ENCODE peak calls at places on chromosomes 11 and 22, in seven cellular contexts. V is K562, Z is mesendoderm, J is lower lobe of right lung, R is BJ, D is pancreas, E is breast epithelium. A is an unnamed sample. For H3K27me3, the result is how much of the 10 kb centered on the place peaks cover.

GRCh38 chr11:8277691-8278090 is 14.0 kb upstream of the LMO1 start:
- DNase-seq in V (no peak), Z (no peak), J (peak), R (no peak), D (no peak), E (no peak), A (no peak)

GRCh38 chr11:35373284-35373933 is 45.9 kb downstream of the SLC1A2 start:
- DNase-seq in V (no peak), Z (no peak), J (no peak), R (no peak), D (peak), E (no peak), A (no peak)

GRCh38 chr11:77064648-77065217 is 2.0 kb upstream of the CAPN5 start:
- DNase-seq in V (no peak), Z (no peak), J (no peak), R (no peak), D (no peak), E (peak), A (no peak)

GRCh38 chr11:46918087-46918751 is at the start of gene LRP4:
- DNase-seq in V (no peak), Z (peak), J (no peak), R (no peak), D (peak), E (no peak), A (peak)

GRCh38 chr11:12318791-12319733 is 58.3 kb upstream of the PARVA start:
- DNase-seq in V (no peak), Z (no peak), J (no peak), R (peak), D (no peak), E (no peak), A (no peak)

GRCh38 chr11:117072517-117073218 is 25.6 kb downstream of the SIK3 start:
- DNase-seq in V (peak), Z (peak), J (no peak), R (peak), D (no peak), E (no peak), A (peak)

GRCh38 chr11:35235944-35236666 is 97.1 kb downstream of the CD44 start:
- DNase-seq in V (no peak), Z (no peak), J (no peak), R (no peak), D (peak), E (peak), A (no peak)

GRCh38 chr11:19598456-19598855 is 114.2 kb upstream of the NAV2 start:
- DNase-seq in V (no peak), Z (no peak), J (no peak), R (no peak), D (no peak), E (no peak), A (no peak)

GRCh38 chr11:118628861-118629549 is 21.6 kb downstream of the PHLDB1 start:
- DNase-seq in V (no peak), Z (no peak), J (no peak), R (no peak), D (no peak), E (no peak), A (no peak)

GRCh38 chr11:70846781-70847400 is 405.5 kb downstream of the SHANK2 start:
- DNase-seq in V (no peak), Z (no peak), J (no peak), R (no peak), D (no peak), E (no peak), A (no peak)

GRCh38 chr22:50608996-50609395 is 8.4 kb downstream of the MAPK8IP2 start:
- DNase-seq in V (no peak), Z (no peak), J (no peak), R (no peak), D (no peak), E (peak), A (no peak)
- H3K27me3 ChIP-seq in V (under half), Z (under half), J (under half), R (under half), D (under half), E (under half), A (under half)

GRCh38 chr11:134578807-134579708 is 167.0 kb upstream of the B3GAT1 start:
- DNase-seq in V (peak), Z (peak), J (no peak), R (no peak), D (no peak), E (peak), A (no peak)
- H3K4me3 ChIP-seq in V (no peak), Z (no peak), J (no peak), R (no peak), D (no peak), E (no peak), A (no peak)

GRCh38 chr11:69635210-69635609 is 5.7 kb upstream of the CCND1 start:
- DNase-seq in V (no peak), Z (no peak), J (no peak), R (no peak), D (no peak), E (no peak), A (no peak)
- H3K27me3 ChIP-seq in V (under half), Z (under half), J (under half), R (under half), D (under half), E (under half), A (under half)

GRCh38 chr22:49855491-49855911 is 1.9 kb downstream of the ZBED4 start:
- DNase-seq in V (peak), Z (no peak), J (no peak), R (no peak), D (peak), E (no peak), A (no peak)
- H3K4me3 ChIP-seq in V (peak), Z (no peak), J (peak), R (peak), D (no peak), E (peak), A (no peak)

DNA sequence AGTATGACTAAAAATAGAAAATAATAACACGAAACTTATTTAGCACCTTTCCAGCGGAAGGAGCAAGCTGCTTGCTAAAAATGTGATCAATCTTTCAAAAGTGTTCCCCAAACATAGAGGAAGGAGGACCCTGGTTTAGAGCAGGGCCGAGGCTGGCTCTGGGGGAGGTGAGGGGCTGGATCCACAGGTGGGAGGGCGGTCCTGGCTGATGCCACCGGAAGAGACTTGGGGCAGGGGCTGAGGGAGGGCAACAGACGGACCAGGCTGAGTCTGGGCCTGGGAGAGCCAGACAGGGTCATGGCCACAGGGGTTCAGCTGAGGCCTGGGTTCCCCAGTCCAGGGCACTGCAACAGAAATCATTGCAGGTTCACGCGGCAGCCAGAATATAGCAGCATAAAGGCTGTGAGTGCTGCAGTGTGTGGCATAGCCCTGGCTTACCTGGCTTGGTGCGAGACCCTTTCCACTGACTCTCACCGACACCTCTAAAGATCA is 143.3 kb downstream of the CACNA1I start:
- DNase-seq in V (no peak), Z (no peak), J (peak), R (no peak), D (no peak), E (no peak), A (no peak)
- H3K27me3 ChIP-seq in V (under half), Z (under half), J (under half), R (under half), D (under half), E (under half), A (under half)

GRCh38 chr22:49618689-49618953 is 209.1 kb downstream of the BRD1 start:
- DNase-seq in V (no peak), Z (no peak), J (no peak), R (no peak), D (no peak), E (no peak), A (no peak)
- H3K4me3 ChIP-seq in V (no peak), Z (no peak), J (no peak), R (no peak), D (no peak), E (no peak), A (no peak)

DNA sequence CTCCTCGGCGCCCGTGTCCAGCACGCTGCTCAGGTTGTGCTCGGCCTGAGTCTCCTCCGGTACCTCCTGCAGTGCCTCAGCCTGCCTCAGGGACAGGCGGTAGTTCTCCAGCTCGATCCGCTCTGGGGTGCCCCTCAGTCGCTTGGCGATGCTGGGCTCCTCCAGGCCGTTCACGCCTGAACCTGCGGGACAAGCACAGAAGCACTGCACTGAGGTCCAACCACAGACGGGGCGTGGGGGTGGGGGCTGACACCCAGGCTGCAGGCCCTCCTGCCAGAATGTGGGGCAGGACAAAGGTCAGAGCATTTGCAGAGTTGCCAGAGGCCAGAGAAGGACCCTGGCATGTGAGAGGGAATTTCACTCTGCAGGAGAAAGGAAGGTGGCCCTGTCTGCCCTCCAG is 67.6 kb upstream of the BID start:
- DNase-seq in V (no peak), Z (no peak), J (no peak), R (no peak), D (no peak), E (no peak), A (no peak)
- H3K27me3 ChIP-seq in V (under half), Z (under half), J (under half), R (under half), D (under half), E (under half), A (under half)

GRCh38 chr11:130478204-130478701 is 29.8 kb downstream of the ADAMTS15 start:
- DNase-seq in V (no peak), Z (peak), J (no peak), R (peak), D (peak), E (no peak), A (peak)
- H3K4me3 ChIP-seq in V (no peak), Z (no peak), J (no peak), R (no peak), D (no peak), E (no peak), A (no peak)

A was measured in adrenal gland.